ENCODE peak calls at places on chromosomes 1 and 21, in eight cellular contexts. M is mucosa of gallbladder, Y is GM20000, F is M059J, N is NCI-H187 treated with DMSO at 0.1 percent for 48 hours, G is AG09309, T is midbrain, V is skeletal muscle cell. K is an unnamed sample.

GRCh38 chr1:45880930-45881329 is 77.5 kb downstream of the MAST2 start:
- DNase-seq in M (no peak), Y (no peak), F (peak), N (no peak), G (no peak), T (no peak), V (no peak), K (no peak)

GRCh38 chr1:115215703-115216521 is 122.1 kb downstream of the NGF start:
- DNase-seq in M (no peak), Y (no peak), F (peak), N (no peak), G (no peak), T (no peak), V (no peak), K (no peak)

GRCh38 chr1:111903148-111903857 is 86.2 kb downstream of the KCND3 start:
- DNase-seq in M (no peak), Y (no peak), F (no peak), N (no peak), G (no peak), T (no peak), V (no peak), K (no peak)

GRCh38 chr1:226066415-226067077 is 4.0 kb downstream of the H3-3A start:
- DNase-seq in M (no peak), Y (no peak), F (no peak), N (no peak), G (no peak), T (no peak), V (no peak), K (no peak)

GRCh38 chr1:101357444-101357986 is 120.7 kb downstream of the S1PR1 start:
- DNase-seq in M (peak), Y (peak), F (peak), N (peak), G (peak), T (peak), V (peak), K (peak)

GRCh38 chr1:59183918-59184317 is 113.0 kb upstream of the FGGY start:
- DNase-seq in M (no peak), Y (no peak), F (no peak), N (no peak), G (no peak), T (no peak), V (no peak), K (no peak)

GRCh38 chr1:40305451-40305850 is 11.6 kb downstream of the COL9A2 start:
- DNase-seq in M (no peak), Y (no peak), F (peak), N (no peak), G (no peak), T (no peak), V (no peak), K (no peak)

GRCh38 chr21:18608226-18608625 is 204.6 kb upstream of the TMPRSS15 start:
- DNase-seq in M (no peak), Y (no peak), F (no peak), N (no peak), G (no peak), T (no peak), V (no peak), K (no peak)

GRCh38 chr1:156129687-156130577 is 15.4 kb downstream of the LMNA start:
- DNase-seq in M (peak), Y (peak), F (peak), N (peak), G (peak), T (peak), V (peak), K (peak)

GRCh38 chr1:198947456-198947855 is 308.6 kb downstream of the PTPRC start:
- DNase-seq in M (no peak), Y (no peak), F (no peak), N (no peak), G (no peak), T (no peak), V (no peak), K (no peak)

GRCh38 chr1:41108696-41109284 is 87.3 kb upstream of the SLFNL1 start:
- DNase-seq in M (no peak), Y (no peak), F (no peak), N (no peak), G (no peak), T (no peak), V (no peak), K (no peak)

GRCh38 chr1:28971980-28972771 is 57.8 kb downstream of the EPB41 start:
- DNase-seq in M (no peak), Y (no peak), F (peak), N (no peak), G (peak), T (no peak), V (peak), K (no peak)

GRCh38 chr1:59564192-59564891 is 250.4 kb upstream of the HOOK1 start:
- DNase-seq in M (no peak), Y (no peak), F (no peak), N (no peak), G (no peak), T (no peak), V (no peak), K (no peak)

GRCh38 chr1:40924767-40925166 is 54.7 kb upstream of the CTPS1 start:
- DNase-seq in M (no peak), Y (no peak), F (no peak), N (no peak), G (no peak), T (no peak), V (no peak), K (no peak)

GRCh38 chr1:180231506-180232420 is 1.7 kb downstream of the LHX4 start:
- DNase-seq in M (no peak), Y (peak), F (peak), N (no peak), G (no peak), T (no peak), V (no peak), K (no peak)

GRCh38 chr1:192713921-192714320 is 78.0 kb downstream of the RGS13 start:
- DNase-seq in M (no peak), Y (no peak), F (peak), N (no peak), G (no peak), T (no peak), V (no peak), K (no peak)

GRCh38 chr21:15549671-15550070 is 180.1 kb upstream of the USP25 start:
- DNase-seq in M (no peak), Y (no peak), F (peak), N (no peak), G (no peak), T (no peak), V (no peak), K (no peak)

GRCh38 chr1:198734323-198735008 is 95.6 kb downstream of the PTPRC start:
- DNase-seq in M (no peak), Y (peak), F (peak), N (no peak), G (no peak), T (no peak), V (no peak), K (no peak)

GRCh38 chr21:38567577-38568360 is 69.5 kb upstream of the ERG start:
- DNase-seq in M (no peak), Y (no peak), F (peak), N (no peak), G (peak), T (no peak), V (peak), K (no peak)

GRCh38 chr21:42039470-42039901 is 29.3 kb upstream of the ZBTB21 start:
- DNase-seq in M (no peak), Y (no peak), F (peak), N (no peak), G (peak), T (no peak), V (peak), K (no peak)

GRCh38 chr1:154342836-154343472 is 17.6 kb downstream of the ATP8B2 start:
- DNase-seq in M (no peak), Y (no peak), F (no peak), N (no peak), G (no peak), T (no peak), V (no peak), K (no peak)

GRCh38 chr1:209202826-209203439 is 380.6 kb upstream of the CAMK1G start:
- DNase-seq in M (no peak), Y (peak), F (peak), N (no peak), G (peak), T (peak), V (peak), K (no peak)

GRCh38 chr21:38986460-38987395 is 181.0 kb downstream of the ETS2 start:
- DNase-seq in M (no peak), Y (no peak), F (no peak), N (no peak), G (no peak), T (no peak), V (no peak), K (no peak)

K was measured in memory B cell.